ENCODE peak calls at places on chromosomes 2 and 18, in seven cellular contexts. One of them, this sample, is unnamed.

GRCh38 chr2:100554788-100555407 is 7.9 kb upstream of the PDCL3 start:
- DNase-seq in DMS153: no peak
- DNase-seq in M059J: no peak
- DNase-seq in activated CD8-positive, alpha-beta memory T cell treated with anti-CD3 and anti-CD28 coated beads, Interleukin-2, amount 50 U/mL, for 4 hours: peak; percentile 29
- DNase-seq in PC-3: no peak
- DNase-seq in HEK293T: no peak
- DNase-seq in frontal cortex: no peak
- DNase-seq in this sample: no peak

GRCh38 chr2:214809751-214810564 is 475 bp upstream of the BARD1 start:
- DNase-seq in DMS153: peak; percentile 97
- DNase-seq in M059J: peak; percentile 95
- DNase-seq in activated CD8-positive, alpha-beta memory T cell treated with anti-CD3 and anti-CD28 coated beads, Interleukin-2, amount 50 U/mL, for 4 hours: peak; percentile 99
- DNase-seq in PC-3: peak; percentile 97
- DNase-seq in HEK293T: peak; percentile 94
- DNase-seq in frontal cortex: peak; percentile 94
- DNase-seq in this sample: peak; percentile 98

GRCh38 chr2:129748653-129749052 is 230.8 kb upstream of the RAB6C start:
- DNase-seq in DMS153: peak; percentile 27
- DNase-seq in M059J: no peak
- DNase-seq in activated CD8-positive, alpha-beta memory T cell treated with anti-CD3 and anti-CD28 coated beads, Interleukin-2, amount 50 U/mL, for 4 hours: no peak
- DNase-seq in PC-3: peak; percentile 4
- DNase-seq in HEK293T: no peak
- DNase-seq in frontal cortex: no peak
- DNase-seq in this sample: no peak

GRCh38 chr2:9809064-9809356 is 34.3 kb upstream of the TAF1B start:
- DNase-seq in DMS153: peak; percentile 20
- DNase-seq in M059J: no peak
- DNase-seq in activated CD8-positive, alpha-beta memory T cell treated with anti-CD3 and anti-CD28 coated beads, Interleukin-2, amount 50 U/mL, for 4 hours: no peak
- DNase-seq in PC-3: peak; percentile 93
- DNase-seq in HEK293T: no peak
- DNase-seq in frontal cortex: no peak
- DNase-seq in this sample: no peak

GRCh38 chr2:102033028-102033749 is 41.4 kb downstream of the IL1R2 start:
- DNase-seq in DMS153: no peak
- DNase-seq in M059J: peak; percentile 92
- DNase-seq in activated CD8-positive, alpha-beta memory T cell treated with anti-CD3 and anti-CD28 coated beads, Interleukin-2, amount 50 U/mL, for 4 hours: no peak
- DNase-seq in PC-3: peak; percentile 7
- DNase-seq in HEK293T: no peak
- DNase-seq in frontal cortex: no peak
- DNase-seq in this sample: peak; percentile 91

GRCh38 chr18:64091526-64091925 is 57.4 kb downstream of the LINC00305 start:
- DNase-seq in DMS153: no peak
- DNase-seq in M059J: no peak
- DNase-seq in activated CD8-positive, alpha-beta memory T cell treated with anti-CD3 and anti-CD28 coated beads, Interleukin-2, amount 50 U/mL, for 4 hours: no peak
- DNase-seq in PC-3: no peak
- DNase-seq in HEK293T: no peak
- DNase-seq in frontal cortex: no peak
- DNase-seq in this sample: no peak

GRCh38 chr2:217789003-217789735 is 213.6 kb downstream of the TNS1 start:
- DNase-seq in DMS153: peak; percentile 52
- DNase-seq in M059J: peak; percentile 59
- DNase-seq in activated CD8-positive, alpha-beta memory T cell treated with anti-CD3 and anti-CD28 coated beads, Interleukin-2, amount 50 U/mL, for 4 hours: peak; percentile 75
- DNase-seq in PC-3: peak; percentile 78
- DNase-seq in HEK293T: peak; percentile 75
- DNase-seq in frontal cortex: peak; percentile 71
- DNase-seq in this sample: peak; percentile 73

GRCh38 chr2:110125292-110125691 is 9.7 kb upstream of the MALL start:
- DNase-seq in DMS153: no peak
- DNase-seq in M059J: peak; percentile 77
- DNase-seq in activated CD8-positive, alpha-beta memory T cell treated with anti-CD3 and anti-CD28 coated beads, Interleukin-2, amount 50 U/mL, for 4 hours: no peak
- DNase-seq in PC-3: no peak
- DNase-seq in HEK293T: no peak
- DNase-seq in frontal cortex: no peak
- DNase-seq in this sample: peak; percentile 74

GRCh38 chr2:119216994-119217393 is 6.6 kb upstream of the STEAP3 start:
- DNase-seq in DMS153: no peak
- DNase-seq in M059J: no peak
- DNase-seq in activated CD8-positive, alpha-beta memory T cell treated with anti-CD3 and anti-CD28 coated beads, Interleukin-2, amount 50 U/mL, for 4 hours: no peak
- DNase-seq in PC-3: no peak
- DNase-seq in HEK293T: no peak
- DNase-seq in frontal cortex: no peak
- DNase-seq in this sample: no peak

GRCh38 chr2:105593221-105593967 is 151.3 kb upstream of the NCK2 start:
- DNase-seq in DMS153: no peak
- DNase-seq in M059J: no peak
- DNase-seq in activated CD8-positive, alpha-beta memory T cell treated with anti-CD3 and anti-CD28 coated beads, Interleukin-2, amount 50 U/mL, for 4 hours: no peak
- DNase-seq in PC-3: peak; percentile 53
- DNase-seq in HEK293T: no peak
- DNase-seq in frontal cortex: no peak
- DNase-seq in this sample: no peak